ENCODE peak calls at places on chromosomes 1 and 21, in four cellular contexts. Y is fibroblast of villous mesenchyme, K is lower lobe of right lung, X is choroid plexus epithelial cell. Q is an unnamed sample.

GRCh38 chr1:223683586-223684487 is 18.3 kb upstream of the CAPN8 start:
- DNase-seq in X (peak), K (no peak), Y (peak), Q (peak)

GRCh38 chr1:78045850-78046778 is at the start of gene GIPC2:
- DNase-seq in K (peak), X (peak), Y (peak), Q (no peak)

GRCh38 chr1:58932820-58933598 is 149.2 kb upstream of the JUN start:
- DNase-seq in Y (peak), K (peak), X (peak), Q (no peak)

GRCh38 chr1:97164276-97164639 is 442.7 kb downstream of the PTBP2 start:
- DNase-seq in X (no peak), Y (no peak), K (no peak), Q (no peak)

GRCh38 chr1:242019018-242019417 is 20.1 kb upstream of the MAP1LC3C start:
- DNase-seq in X (no peak), Y (no peak), K (no peak), Q (no peak)

GRCh38 chr1:222464841-222465210 is 83.1 kb downstream of the HHIPL2 start:
- DNase-seq in X (peak), K (peak), Y (peak), Q (peak)

GRCh38 chr1:159934136-159935039 is 9.1 kb upstream of the TAGLN2 start:
- DNase-seq in Y (no peak), X (no peak), K (no peak), Q (no peak)

GRCh38 chr1:97412155-97412554 is 508.7 kb downstream of the DPYD start:
- DNase-seq in Y (peak), X (peak), K (no peak), Q (no peak)

GRCh38 chr1:115041654-115042053 is 12.0 kb downstream of the TSHB start:
- DNase-seq in Y (peak), X (peak), K (no peak), Q (no peak)

GRCh38 chr1:23424171-23424959 is at the start of gene TCEA3:
- DNase-seq in X (no peak), K (peak), Y (peak), Q (no peak)

GRCh38 chr1:35533596-35533995 is 23.6 kb downstream of the KIAA0319L start:
- DNase-seq in Y (no peak), X (no peak), K (no peak), Q (no peak)

GRCh38 chr1:89723863-89724262 is 90.9 kb downstream of the LRRC8C start:
- DNase-seq in X (peak), Y (peak), K (no peak), Q (no peak)

GRCh38 chr1:197178998-197179397 is 32.5 kb upstream of the ASPM start:
- DNase-seq in Y (peak), K (no peak), X (peak), Q (no peak)

GRCh38 chr1:246971322-246971721 is 36.5 kb downstream of the ZNF695 start:
- DNase-seq in X (peak), Y (peak), K (peak), Q (peak)

GRCh38 chr1:8394456-8395321 is 76.8 kb downstream of the SLC45A1 start:
- DNase-seq in X (peak), K (no peak), Y (peak), Q (no peak)

GRCh38 chr21:30515681-30516080 is 13.7 kb upstream of the KRTAP19-5 start:
- DNase-seq in Y (no peak), X (no peak), K (no peak), Q (no peak)

GRCh38 chr1:155197901-155198546 is 9.7 kb downstream of the THBS3 start:
- DNase-seq in X (no peak), Y (no peak), K (no peak), Q (no peak)

GRCh38 chr1:53583903-53584210 is 124.7 kb downstream of the DMRTB1 start:
- DNase-seq in X (no peak), Y (no peak), K (no peak), Q (no peak)

GRCh38 chr1:147626739-147627138 is 43.6 kb downstream of the ACP6 start:
- DNase-seq in X (no peak), K (no peak), Y (no peak), Q (no peak)

DNA sequence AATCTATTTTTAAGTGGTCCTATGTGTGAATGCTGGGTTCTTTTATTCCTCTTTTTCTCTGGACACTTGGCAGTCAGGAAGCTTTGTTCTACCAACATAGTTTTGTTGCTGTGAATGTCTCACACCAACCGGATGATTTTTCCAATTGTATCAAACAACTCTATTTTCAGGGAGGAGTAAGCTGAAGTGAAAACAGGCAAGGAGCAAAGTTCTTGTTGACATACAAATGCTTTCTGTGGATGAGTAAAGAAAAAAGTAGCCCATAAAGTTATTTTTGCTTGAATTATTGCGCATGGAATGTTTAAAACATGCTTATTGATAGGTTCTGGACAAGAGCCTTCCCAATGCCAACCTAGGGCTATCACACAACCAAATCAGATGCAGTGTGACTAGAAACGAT is 4.4 kb downstream of the IER5 start:
- DNase-seq in Y (no peak), K (no peak), X (no peak), Q (no peak)
- H3K4me3 ChIP-seq in Y (peak), K (peak), X (no peak), Q (no peak)

GRCh38 chr1:13513063-13513884 is 529 bp downstream of the LRRC38 start:
- DNase-seq in X (no peak), Y (no peak), K (no peak), Q (no peak)
- H3K4me3 ChIP-seq in X (no peak), Y (no peak), K (no peak), Q (no peak)

GRCh38 chr21:26966360-26966977 is 419 bp downstream of the ADAMTS5 start:
- DNase-seq in K (peak), X (peak), Y (peak), Q (no peak)
- H3K4me3 ChIP-seq in K (peak), X (peak), Y (peak), Q (no peak)

GRCh38 chr21:34836103-34836932 is 167.5 kb downstream of the CLIC6 start:
- DNase-seq in K (peak), Y (peak), X (peak), Q (no peak)
- H3K4me3 ChIP-seq in K (peak), Y (peak), X (peak), Q (no peak)